ENCODE peak calls at places on chromosomes 3 and 15, in ten cellular contexts. One of them, this sample, is unnamed.

GRCh38 chr3:159632847-159633246 is 355.8 kb upstream of the IL12A start:
- DNase-seq in activated gamma-delta T cell treated with Interleukin-2 at 50 U/mL for 16 hours: no peak
- DNase-seq in LoVo: peak; percentile 69
- DNase-seq in OCI-M1: no peak
- DNase-seq in left lobe of liver: no peak
- DNase-seq in keratinocyte: no peak
- DNase-seq in activated effector memory CD4-positive, alpha-beta T cell treated with anti-CD3 and anti-CD28 coated beads, Interleukin-2, amount 50 U/mL, for 16 hours: no peak
- DNase-seq in EL: peak; percentile 20
- DNase-seq in brain microvascular endothelial cell: no peak
- DNase-seq in glutamatergic neuron: no peak
- DNase-seq in this sample: no peak

GRCh38 chr15:22989576-22990477 is 9.7 kb upstream of the CYFIP1 start:
- DNase-seq in brain microvascular endothelial cell: no peak
- DNase-seq in OCI-M1: no peak
- DNase-seq in left lobe of liver: no peak
- DNase-seq in EL: peak; percentile 8
- DNase-seq in activated gamma-delta T cell treated with Interleukin-2 at 50 U/mL for 16 hours: no peak
- DNase-seq in activated effector memory CD4-positive, alpha-beta T cell treated with anti-CD3 and anti-CD28 coated beads, Interleukin-2, amount 50 U/mL, for 16 hours: no peak
- DNase-seq in glutamatergic neuron: no peak
- DNase-seq in keratinocyte: no peak
- DNase-seq in LoVo: no peak
- DNase-seq in this sample: no peak

GRCh38 chr3:169227911-169228310 is 435.6 kb downstream of the MECOM start:
- DNase-seq in OCI-M1: peak; percentile 75
- DNase-seq in keratinocyte: no peak
- DNase-seq in left lobe of liver: no peak
- DNase-seq in EL: peak; percentile 10
- DNase-seq in activated gamma-delta T cell treated with Interleukin-2 at 50 U/mL for 16 hours: no peak
- DNase-seq in activated effector memory CD4-positive, alpha-beta T cell treated with anti-CD3 and anti-CD28 coated beads, Interleukin-2, amount 50 U/mL, for 16 hours: no peak
- DNase-seq in glutamatergic neuron: no peak
- DNase-seq in LoVo: no peak
- DNase-seq in brain microvascular endothelial cell: no peak
- DNase-seq in this sample: no peak

GRCh38 chr15:50055333-50056278 is 63.4 kb downstream of the ATP8B4 start:
- DNase-seq in OCI-M1: peak; percentile 93
- DNase-seq in left lobe of liver: no peak
- DNase-seq in LoVo: no peak
- DNase-seq in activated gamma-delta T cell treated with Interleukin-2 at 50 U/mL for 16 hours: no peak
- DNase-seq in EL: peak; percentile 43
- DNase-seq in keratinocyte: no peak
- DNase-seq in glutamatergic neuron: no peak
- DNase-seq in brain microvascular endothelial cell: peak; percentile 81
- DNase-seq in activated effector memory CD4-positive, alpha-beta T cell treated with anti-CD3 and anti-CD28 coated beads, Interleukin-2, amount 50 U/mL, for 16 hours: no peak
- DNase-seq in this sample: no peak

GRCh38 chr15:28208583-28208982 is 109.5 kb upstream of the OCA2 start:
- DNase-seq in activated effector memory CD4-positive, alpha-beta T cell treated with anti-CD3 and anti-CD28 coated beads, Interleukin-2, amount 50 U/mL, for 16 hours: no peak
- DNase-seq in EL: no peak
- DNase-seq in keratinocyte: no peak
- DNase-seq in left lobe of liver: no peak
- DNase-seq in glutamatergic neuron: peak; percentile 72
- DNase-seq in activated gamma-delta T cell treated with Interleukin-2 at 50 U/mL for 16 hours: no peak
- DNase-seq in LoVo: no peak
- DNase-seq in OCI-M1: no peak
- DNase-seq in brain microvascular endothelial cell: no peak
- DNase-seq in this sample: no peak

GRCh38 chr3:139797724-139798343 is 120.1 kb upstream of the NMNAT3 start:
- DNase-seq in keratinocyte: no peak
- DNase-seq in brain microvascular endothelial cell: peak; percentile 49
- DNase-seq in activated gamma-delta T cell treated with Interleukin-2 at 50 U/mL for 16 hours: no peak
- DNase-seq in EL: no peak
- DNase-seq in OCI-M1: peak; percentile 52
- DNase-seq in LoVo: peak; percentile 26
- DNase-seq in left lobe of liver: no peak
- DNase-seq in activated effector memory CD4-positive, alpha-beta T cell treated with anti-CD3 and anti-CD28 coated beads, Interleukin-2, amount 50 U/mL, for 16 hours: no peak
- DNase-seq in glutamatergic neuron: no peak
- DNase-seq in this sample: no peak

GRCh38 chr3:186807231-186807630 is 949 bp upstream of the RFC4 start:
- DNase-seq in brain microvascular endothelial cell: no peak
- DNase-seq in activated effector memory CD4-positive, alpha-beta T cell treated with anti-CD3 and anti-CD28 coated beads, Interleukin-2, amount 50 U/mL, for 16 hours: no peak
- DNase-seq in glutamatergic neuron: no peak
- DNase-seq in activated gamma-delta T cell treated with Interleukin-2 at 50 U/mL for 16 hours: no peak
- DNase-seq in keratinocyte: no peak
- DNase-seq in LoVo: no peak
- DNase-seq in EL: no peak
- DNase-seq in OCI-M1: peak; percentile 37
- DNase-seq in left lobe of liver: no peak
- DNase-seq in this sample: no peak

GRCh38 chr3:169629895-169630294 is 33.6 kb downstream of the MECOM start:
- DNase-seq in keratinocyte: no peak
- DNase-seq in glutamatergic neuron: no peak
- DNase-seq in left lobe of liver: no peak
- DNase-seq in activated gamma-delta T cell treated with Interleukin-2 at 50 U/mL for 16 hours: no peak
- DNase-seq in OCI-M1: no peak
- DNase-seq in brain microvascular endothelial cell: no peak
- DNase-seq in EL: no peak
- DNase-seq in activated effector memory CD4-positive, alpha-beta T cell treated with anti-CD3 and anti-CD28 coated beads, Interleukin-2, amount 50 U/mL, for 16 hours: no peak
- DNase-seq in LoVo: no peak
- DNase-seq in this sample: no peak

GRCh38 chr15:48634934-48635333 is 10.6 kb downstream of the FBN1 start:
- DNase-seq in brain microvascular endothelial cell: peak; percentile 53
- DNase-seq in glutamatergic neuron: no peak
- DNase-seq in LoVo: no peak
- DNase-seq in activated effector memory CD4-positive, alpha-beta T cell treated with anti-CD3 and anti-CD28 coated beads, Interleukin-2, amount 50 U/mL, for 16 hours: no peak
- DNase-seq in left lobe of liver: no peak
- DNase-seq in activated gamma-delta T cell treated with Interleukin-2 at 50 U/mL for 16 hours: no peak
- DNase-seq in keratinocyte: no peak
- DNase-seq in EL: peak; percentile 66
- DNase-seq in OCI-M1: no peak
- DNase-seq in this sample: no peak

GRCh38 chr3:178352300-178353021 is 183.8 kb upstream of the KCNMB2 start:
- DNase-seq in activated effector memory CD4-positive, alpha-beta T cell treated with anti-CD3 and anti-CD28 coated beads, Interleukin-2, amount 50 U/mL, for 16 hours: no peak
- DNase-seq in LoVo: peak; percentile 72
- DNase-seq in activated gamma-delta T cell treated with Interleukin-2 at 50 U/mL for 16 hours: no peak
- DNase-seq in OCI-M1: no peak
- DNase-seq in keratinocyte: no peak
- DNase-seq in brain microvascular endothelial cell: peak; percentile 87
- DNase-seq in glutamatergic neuron: no peak
- DNase-seq in left lobe of liver: no peak
- DNase-seq in EL: peak; percentile 93
- DNase-seq in this sample: no peak

GRCh38 chr3:129005526-129006303 is 4.6 kb downstream of the EFCC1 start:
- DNase-seq in activated gamma-delta T cell treated with Interleukin-2 at 50 U/mL for 16 hours: no peak
- DNase-seq in OCI-M1: no peak
- DNase-seq in activated effector memory CD4-positive, alpha-beta T cell treated with anti-CD3 and anti-CD28 coated beads, Interleukin-2, amount 50 U/mL, for 16 hours: no peak
- DNase-seq in left lobe of liver: no peak
- DNase-seq in brain microvascular endothelial cell: no peak
- DNase-seq in LoVo: no peak
- DNase-seq in keratinocyte: no peak
- DNase-seq in EL: peak; percentile 34
- DNase-seq in glutamatergic neuron: no peak
- DNase-seq in this sample: no peak

GRCh38 chr3:5423076-5423475 is 235.6 kb downstream of the EDEM1 start:
- DNase-seq in brain microvascular endothelial cell: no peak
- DNase-seq in OCI-M1: no peak
- DNase-seq in activated gamma-delta T cell treated with Interleukin-2 at 50 U/mL for 16 hours: no peak
- DNase-seq in LoVo: no peak
- DNase-seq in keratinocyte: no peak
- DNase-seq in activated effector memory CD4-positive, alpha-beta T cell treated with anti-CD3 and anti-CD28 coated beads, Interleukin-2, amount 50 U/mL, for 16 hours: no peak
- DNase-seq in EL: no peak
- DNase-seq in left lobe of liver: no peak
- DNase-seq in glutamatergic neuron: no peak
- DNase-seq in this sample: no peak

GRCh38 chr3:169266986-169267385 is 396.5 kb downstream of the MECOM start:
- DNase-seq in activated gamma-delta T cell treated with Interleukin-2 at 50 U/mL for 16 hours: no peak
- DNase-seq in OCI-M1: no peak
- DNase-seq in LoVo: no peak
- DNase-seq in EL: no peak
- DNase-seq in glutamatergic neuron: no peak
- DNase-seq in keratinocyte: no peak
- DNase-seq in activated effector memory CD4-positive, alpha-beta T cell treated with anti-CD3 and anti-CD28 coated beads, Interleukin-2, amount 50 U/mL, for 16 hours: no peak
- DNase-seq in brain microvascular endothelial cell: no peak
- DNase-seq in left lobe of liver: no peak
- DNase-seq in this sample: no peak

GRCh38 chr15:64623347-64624024 is 151.9 kb downstream of the RBPMS2 start:
- DNase-seq in OCI-M1: no peak
- DNase-seq in EL: no peak
- DNase-seq in keratinocyte: no peak
- DNase-seq in left lobe of liver: no peak
- DNase-seq in activated effector memory CD4-positive, alpha-beta T cell treated with anti-CD3 and anti-CD28 coated beads, Interleukin-2, amount 50 U/mL, for 16 hours: peak; percentile 68
- DNase-seq in glutamatergic neuron: no peak
- DNase-seq in LoVo: no peak
- DNase-seq in brain microvascular endothelial cell: no peak
- DNase-seq in activated gamma-delta T cell treated with Interleukin-2 at 50 U/mL for 16 hours: no peak
- DNase-seq in this sample: no peak

GRCh38 chr3:12158387-12159226 is at the start of gene TIMP4:
- DNase-seq in activated effector memory CD4-positive, alpha-beta T cell treated with anti-CD3 and anti-CD28 coated beads, Interleukin-2, amount 50 U/mL, for 16 hours: no peak
- DNase-seq in glutamatergic neuron: peak; percentile 25
- DNase-seq in left lobe of liver: no peak
- DNase-seq in EL: peak; percentile 68
- DNase-seq in OCI-M1: no peak
- DNase-seq in activated gamma-delta T cell treated with Interleukin-2 at 50 U/mL for 16 hours: no peak
- DNase-seq in brain microvascular endothelial cell: peak; percentile 51
- DNase-seq in LoVo: peak; percentile 92
- DNase-seq in keratinocyte: no peak
- DNase-seq in this sample: no peak

GRCh38 chr3:118772036-118773030 is 262.3 kb downstream of the IGSF11 start:
- DNase-seq in OCI-M1: peak; percentile 94
- DNase-seq in glutamatergic neuron: no peak
- DNase-seq in brain microvascular endothelial cell: no peak
- DNase-seq in activated effector memory CD4-positive, alpha-beta T cell treated with anti-CD3 and anti-CD28 coated beads, Interleukin-2, amount 50 U/mL, for 16 hours: no peak
- DNase-seq in LoVo: no peak
- DNase-seq in EL: no peak
- DNase-seq in activated gamma-delta T cell treated with Interleukin-2 at 50 U/mL for 16 hours: no peak
- DNase-seq in left lobe of liver: no peak
- DNase-seq in keratinocyte: no peak
- DNase-seq in this sample: no peak

GRCh38 chr3:184488577-184488976 is 73.0 kb upstream of the EPHB3 start:
- DNase-seq in keratinocyte: no peak
- DNase-seq in OCI-M1: no peak
- DNase-seq in left lobe of liver: no peak
- DNase-seq in activated gamma-delta T cell treated with Interleukin-2 at 50 U/mL for 16 hours: no peak
- DNase-seq in activated effector memory CD4-positive, alpha-beta T cell treated with anti-CD3 and anti-CD28 coated beads, Interleukin-2, amount 50 U/mL, for 16 hours: no peak
- DNase-seq in EL: no peak
- DNase-seq in brain microvascular endothelial cell: no peak
- DNase-seq in glutamatergic neuron: no peak
- DNase-seq in LoVo: no peak
- DNase-seq in this sample: no peak

GRCh38 chr3:133954961-133955360 is 59.3 kb upstream of the RAB6B start:
- DNase-seq in keratinocyte: no peak
- DNase-seq in glutamatergic neuron: no peak
- DNase-seq in activated gamma-delta T cell treated with Interleukin-2 at 50 U/mL for 16 hours: no peak
- DNase-seq in LoVo: no peak
- DNase-seq in brain microvascular endothelial cell: no peak
- DNase-seq in OCI-M1: no peak
- DNase-seq in EL: no peak
- DNase-seq in left lobe of liver: no peak
- DNase-seq in activated effector memory CD4-positive, alpha-beta T cell treated with anti-CD3 and anti-CD28 coated beads, Interleukin-2, amount 50 U/mL, for 16 hours: no peak
- DNase-seq in this sample: no peak

GRCh38 chr3:196192036-196193001 is 18.9 kb downstream of the ZDHHC19 start:
- DNase-seq in left lobe of liver: no peak
- DNase-seq in OCI-M1: no peak
- DNase-seq in brain microvascular endothelial cell: no peak
- DNase-seq in activated effector memory CD4-positive, alpha-beta T cell treated with anti-CD3 and anti-CD28 coated beads, Interleukin-2, amount 50 U/mL, for 16 hours: peak; percentile 87
- DNase-seq in EL: no peak
- DNase-seq in activated gamma-delta T cell treated with Interleukin-2 at 50 U/mL for 16 hours: peak; percentile 35
- DNase-seq in glutamatergic neuron: no peak
- DNase-seq in LoVo: no peak
- DNase-seq in keratinocyte: no peak
- DNase-seq in this sample: no peak

GRCh38 chr3:157393076-157393475 is 43.6 kb upstream of the PTX3 start:
- DNase-seq in keratinocyte: no peak
- DNase-seq in activated gamma-delta T cell treated with Interleukin-2 at 50 U/mL for 16 hours: no peak
- DNase-seq in brain microvascular endothelial cell: no peak
- DNase-seq in OCI-M1: no peak
- DNase-seq in left lobe of liver: no peak
- DNase-seq in LoVo: no peak
- DNase-seq in activated effector memory CD4-positive, alpha-beta T cell treated with anti-CD3 and anti-CD28 coated beads, Interleukin-2, amount 50 U/mL, for 16 hours: no peak
- DNase-seq in glutamatergic neuron: no peak
- DNase-seq in EL: peak; percentile 34
- DNase-seq in this sample: no peak

GRCh38 chr3:194141415-194142155 is 5.6 kb downstream of the HES1 start:
- DNase-seq in keratinocyte: no peak
- DNase-seq in activated effector memory CD4-positive, alpha-beta T cell treated with anti-CD3 and anti-CD28 coated beads, Interleukin-2, amount 50 U/mL, for 16 hours: peak; percentile 87
- DNase-seq in LoVo: peak; percentile 82
- DNase-seq in left lobe of liver: peak; percentile 95
- DNase-seq in brain microvascular endothelial cell: peak; percentile 91
- DNase-seq in activated gamma-delta T cell treated with Interleukin-2 at 50 U/mL for 16 hours: peak; percentile 35
- DNase-seq in glutamatergic neuron: peak; percentile 72
- DNase-seq in OCI-M1: peak; percentile 82
- DNase-seq in EL: peak; percentile 89
- DNase-seq in this sample: peak; percentile 23

GRCh38 chr3:158313344-158313927 is 203.5 kb downstream of the RSRC1 start:
- DNase-seq in brain microvascular endothelial cell: peak; percentile 27
- DNase-seq in LoVo: peak; percentile 36
- DNase-seq in EL: peak; percentile 39
- DNase-seq in left lobe of liver: no peak
- DNase-seq in OCI-M1: peak; percentile 55
- DNase-seq in glutamatergic neuron: no peak
- DNase-seq in activated gamma-delta T cell treated with Interleukin-2 at 50 U/mL for 16 hours: no peak
- DNase-seq in keratinocyte: no peak
- DNase-seq in activated effector memory CD4-positive, alpha-beta T cell treated with anti-CD3 and anti-CD28 coated beads, Interleukin-2, amount 50 U/mL, for 16 hours: no peak
- DNase-seq in this sample: no peak

GRCh38 chr3:32175607-32176197 is 62.8 kb upstream of the CMTM8 start:
- DNase-seq in LoVo: peak; percentile 67
- DNase-seq in left lobe of liver: no peak
- DNase-seq in glutamatergic neuron: peak; percentile 57
- DNase-seq in activated effector memory CD4-positive, alpha-beta T cell treated with anti-CD3 and anti-CD28 coated beads, Interleukin-2, amount 50 U/mL, for 16 hours: peak; percentile 78
- DNase-seq in activated gamma-delta T cell treated with Interleukin-2 at 50 U/mL for 16 hours: peak; percentile 56
- DNase-seq in keratinocyte: peak; percentile 19
- DNase-seq in EL: peak; percentile 62
- DNase-seq in brain microvascular endothelial cell: peak; percentile 63
- DNase-seq in OCI-M1: peak; percentile 75
- DNase-seq in this sample: peak; percentile 52

GRCh38 chr3:190701096-190701532 is 161.4 kb downstream of the GMNC start:
- DNase-seq in EL: peak; percentile 56
- DNase-seq in keratinocyte: no peak
- DNase-seq in activated gamma-delta T cell treated with Interleukin-2 at 50 U/mL for 16 hours: no peak
- DNase-seq in glutamatergic neuron: peak; percentile 18
- DNase-seq in left lobe of liver: peak; percentile 78
- DNase-seq in LoVo: peak; percentile 73
- DNase-seq in activated effector memory CD4-positive, alpha-beta T cell treated with anti-CD3 and anti-CD28 coated beads, Interleukin-2, amount 50 U/mL, for 16 hours: no peak
- DNase-seq in OCI-M1: peak; percentile 81
- DNase-seq in brain microvascular endothelial cell: peak; percentile 52
- DNase-seq in this sample: no peak

GRCh38 chr3:133445111-133445510 is 45.3 kb downstream of the BFSP2 start:
- DNase-seq in keratinocyte: no peak
- DNase-seq in OCI-M1: no peak
- DNase-seq in left lobe of liver: no peak
- DNase-seq in activated effector memory CD4-positive, alpha-beta T cell treated with anti-CD3 and anti-CD28 coated beads, Interleukin-2, amount 50 U/mL, for 16 hours: no peak
- DNase-seq in activated gamma-delta T cell treated with Interleukin-2 at 50 U/mL for 16 hours: no peak
- DNase-seq in glutamatergic neuron: no peak
- DNase-seq in brain microvascular endothelial cell: no peak
- DNase-seq in LoVo: no peak
- DNase-seq in EL: no peak
- DNase-seq in this sample: no peak

GRCh38 chr15:30953731-30954378 is 37.6 kb downstream of the MTMR10 start:
- DNase-seq in activated effector memory CD4-positive, alpha-beta T cell treated with anti-CD3 and anti-CD28 coated beads, Interleukin-2, amount 50 U/mL, for 16 hours: no peak
- DNase-seq in EL: peak; percentile 95
- DNase-seq in keratinocyte: peak; percentile 96
- DNase-seq in OCI-M1: peak; percentile 66
- DNase-seq in glutamatergic neuron: no peak
- DNase-seq in activated gamma-delta T cell treated with Interleukin-2 at 50 U/mL for 16 hours: no peak
- DNase-seq in brain microvascular endothelial cell: peak; percentile 90
- DNase-seq in left lobe of liver: no peak
- DNase-seq in LoVo: no peak
- DNase-seq in this sample: no peak

GRCh38 chr3:8153778-8154177 is 347.8 kb upstream of the LMCD1 start:
- DNase-seq in activated effector memory CD4-positive, alpha-beta T cell treated with anti-CD3 and anti-CD28 coated beads, Interleukin-2, amount 50 U/mL, for 16 hours: no peak
- DNase-seq in brain microvascular endothelial cell: no peak
- DNase-seq in keratinocyte: no peak
- DNase-seq in activated gamma-delta T cell treated with Interleukin-2 at 50 U/mL for 16 hours: no peak
- DNase-seq in LoVo: no peak
- DNase-seq in glutamatergic neuron: no peak
- DNase-seq in left lobe of liver: no peak
- DNase-seq in EL: no peak
- DNase-seq in OCI-M1: no peak
- DNase-seq in this sample: no peak

GRCh38 chr3:115708540-115708939 is 85.2 kb downstream of the GAP43 start:
- DNase-seq in brain microvascular endothelial cell: no peak
- DNase-seq in OCI-M1: no peak
- DNase-seq in EL: no peak
- DNase-seq in keratinocyte: no peak
- DNase-seq in left lobe of liver: no peak
- DNase-seq in activated effector memory CD4-positive, alpha-beta T cell treated with anti-CD3 and anti-CD28 coated beads, Interleukin-2, amount 50 U/mL, for 16 hours: no peak
- DNase-seq in activated gamma-delta T cell treated with Interleukin-2 at 50 U/mL for 16 hours: no peak
- DNase-seq in glutamatergic neuron: no peak
- DNase-seq in LoVo: no peak
- DNase-seq in this sample: no peak